ENCODE peak calls at places on chromosome 13, in ten cellular contexts. K is GM23338, Q is endothelial cell, G is heart left ventricle, F is lower leg skin, U is AG04449, N is fibroblast of lung, S is dorsolateral prefrontal cortex, B is astrocyte of the spinal cord, E is pancreas. X is an unnamed sample.

GRCh38 chr13:59666504-59666903 is 497.2 kb downstream of the DIAPH3 start:
- DNase-seq in K (no peak), Q (no peak), G (no peak), F (no peak), U (no peak), N (peak; percentile 3), S (no peak), B (peak; percentile 18), E (no peak), X (no peak)

GRCh38 chr13:81639984-81640582 is 1299.2 kb upstream of the SPRY2 start:
- DNase-seq in K (peak; percentile 36), Q (peak; percentile 8), G (no peak), F (no peak), U (no peak), N (no peak), S (no peak), B (no peak), E (no peak), X (peak; percentile 8)

GRCh38 chr13:35720690-35721554 is 244.4 kb upstream of the MAB21L1 start:
- DNase-seq in K (peak; percentile 84), Q (peak; percentile 75), G (peak; percentile 53), F (no peak), U (no peak), N (peak; percentile 39), S (peak; percentile 68), B (peak; percentile 51), E (no peak), X (peak; percentile 58)

GRCh38 chr13:52447815-52448552 is 2.5 kb downstream of the VPS36 start:
- DNase-seq in K (peak; percentile 10), Q (no peak), G (no peak), F (no peak), U (no peak), N (peak; percentile 13), S (no peak), B (no peak), E (no peak), X (no peak)

GRCh38 chr13:46321494-46322225 is 65.4 kb downstream of the RUBCNL start:
- DNase-seq in K (peak; percentile 68), Q (peak; percentile 52), G (peak; percentile 55), F (peak; percentile 45), U (no peak), N (peak; percentile 36), S (peak; percentile 68), B (peak; percentile 64), E (no peak), X (peak; percentile 49)

GRCh38 chr13:46178821-46179220 is 3.2 kb downstream of the LCP1 start:
- DNase-seq in K (no peak), Q (no peak), G (no peak), F (no peak), U (no peak), N (no peak), S (no peak), B (no peak), E (no peak), X (no peak)

GRCh38 chr13:112168771-112169170 is 101.8 kb downstream of the SOX1 start:
- DNase-seq in K (no peak), Q (no peak), G (no peak), F (no peak), U (no peak), N (no peak), S (no peak), B (no peak), E (no peak), X (no peak)

GRCh38 chr13:33168326-33168960 is 117.1 kb downstream of the STARD13 start:
- DNase-seq in K (no peak), Q (no peak), G (no peak), F (no peak), U (no peak), N (peak; percentile 47), S (no peak), B (peak; percentile 25), E (no peak), X (no peak)

GRCh38 chr13:92972751-92973150 is 253.9 kb upstream of the GPC6 start:
- DNase-seq in K (no peak), Q (no peak), G (no peak), F (no peak), U (no peak), N (no peak), S (no peak), B (no peak), E (no peak), X (no peak)

GRCh38 chr13:98313023-98313937 is 136.2 kb upstream of the RNF113B start:
- DNase-seq in K (no peak), Q (no peak), G (no peak), F (no peak), U (no peak), N (no peak), S (no peak), B (no peak), E (peak; percentile 72), X (no peak)

GRCh38 chr13:73365240-73365639 is 306.4 kb downstream of the KLF5 start:
- DNase-seq in K (no peak), Q (no peak), G (no peak), F (no peak), U (no peak), N (no peak), S (no peak), B (no peak), E (no peak), X (peak; percentile 14)

GRCh38 chr13:41976491-41976890 is 15.6 kb upstream of the VWA8 start:
- DNase-seq in K (peak; percentile 62), Q (no peak), G (no peak), F (no peak), U (no peak), N (no peak), S (no peak), B (no peak), E (no peak), X (no peak)

GRCh38 chr13:97018029-97018819 is 23.9 kb upstream of the OXGR1 start:
- DNase-seq in K (peak; percentile 75), Q (peak; percentile 38), G (no peak), F (no peak), U (no peak), N (peak; percentile 49), S (peak; percentile 54), B (peak; percentile 69), E (no peak), X (no peak)

GRCh38 chr13:86554066-86554465 is 754.8 kb upstream of the SLITRK6 start:
- DNase-seq in K (no peak), Q (no peak), G (no peak), F (no peak), U (no peak), N (no peak), S (no peak), B (no peak), E (no peak), X (no peak)

GRCh38 chr13:72132065-72132464 is 265.1 kb upstream of the DACH1 start:
- DNase-seq in K (no peak), Q (no peak), G (no peak), F (no peak), U (no peak), N (no peak), S (no peak), B (no peak), E (no peak), X (no peak)

DNA sequence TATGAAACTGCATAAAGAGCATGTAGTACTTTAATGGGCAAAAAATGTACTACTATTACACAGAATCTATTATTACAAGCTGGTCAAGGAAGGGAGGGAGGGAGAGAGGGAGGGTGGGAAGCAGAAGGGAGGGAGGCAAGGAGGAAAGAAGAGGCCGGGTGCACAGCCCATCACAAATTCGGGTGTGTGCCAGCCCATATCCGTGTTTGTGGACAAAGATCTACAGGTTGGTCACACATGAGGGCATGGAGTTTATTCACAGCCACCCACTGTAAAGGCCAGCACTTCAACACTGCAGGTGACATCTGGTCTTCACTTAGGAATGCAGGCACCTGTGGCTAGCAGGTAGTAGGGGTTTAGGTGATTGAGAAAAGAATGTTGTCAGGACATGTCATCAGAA is 352.5 kb upstream of the NBEA start:
- DNase-seq in K (no peak), Q (no peak), G (no peak), F (no peak), U (no peak), N (no peak), S (no peak), B (no peak), E (no peak), X (no peak)
- TF ChIP-seq CTCF in K (no peak), Q (no peak), G (no peak), F (no peak), U (no peak), N (no peak), S (no peak), B (no peak), E (no peak), X (no peak)

DNA sequence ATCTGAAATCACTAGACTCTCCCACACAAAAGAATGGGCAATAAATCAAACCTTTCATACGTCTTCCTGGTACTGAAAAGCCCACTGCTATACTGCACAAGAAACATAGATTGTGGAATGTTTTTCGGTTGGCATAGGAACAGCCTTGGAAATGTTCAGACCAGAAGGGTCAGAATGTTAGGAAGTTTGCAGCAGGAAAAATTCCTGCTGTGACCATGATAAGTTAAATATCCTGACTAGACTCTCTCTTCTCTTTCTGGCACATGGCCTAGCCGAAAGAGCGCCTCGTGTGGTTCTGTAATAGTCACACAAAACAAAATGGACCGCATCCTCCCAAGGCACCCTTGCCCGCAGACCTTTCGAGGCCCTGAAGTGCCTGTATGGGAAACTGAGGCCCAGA is 427.2 kb downstream of the COG6 start:
- DNase-seq in K (no peak), Q (no peak), G (no peak), F (no peak), U (no peak), N (peak; percentile 93), S (no peak), B (peak; percentile 67), E (no peak), X (no peak)
- TF ChIP-seq CTCF in K (peak; percentile 25), Q (no peak), G (no peak), F (no peak), U (no peak), N (no peak), S (no peak), B (peak; percentile 6), E (no peak), X (no peak)

DNA sequence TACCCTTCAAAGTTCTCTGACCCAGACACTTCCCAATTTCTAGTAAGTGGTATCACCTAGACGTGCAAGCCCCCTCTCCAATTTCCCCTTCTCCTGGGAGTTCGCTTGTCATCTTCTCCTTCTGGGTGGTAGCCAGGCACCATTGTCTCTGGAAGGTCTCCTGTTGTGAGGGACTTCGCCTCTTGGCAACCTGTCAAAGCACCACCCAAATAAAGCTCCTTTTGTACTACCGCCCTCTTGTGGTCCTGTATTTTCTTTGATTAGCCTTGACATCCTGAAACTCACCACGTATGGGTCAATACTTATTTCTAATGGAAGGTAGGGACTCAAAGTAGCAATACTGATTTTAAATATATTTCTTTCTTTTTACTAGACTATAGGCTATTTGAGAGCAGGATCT is 8.2 kb downstream of the GPC5 start:
- DNase-seq in K (peak; percentile 90), Q (peak; percentile 29), G (no peak), F (no peak), U (no peak), N (peak; percentile 33), S (no peak), B (peak; percentile 42), E (no peak), X (peak; percentile 22)
- TF ChIP-seq CTCF in K (peak; percentile 87), Q (peak; percentile 62), G (peak; percentile 23), F (no peak), U (peak; percentile 41), N (peak; percentile 64), S (peak; percentile 41), B (peak; percentile 56), E (no peak), X (no peak)

DNA sequence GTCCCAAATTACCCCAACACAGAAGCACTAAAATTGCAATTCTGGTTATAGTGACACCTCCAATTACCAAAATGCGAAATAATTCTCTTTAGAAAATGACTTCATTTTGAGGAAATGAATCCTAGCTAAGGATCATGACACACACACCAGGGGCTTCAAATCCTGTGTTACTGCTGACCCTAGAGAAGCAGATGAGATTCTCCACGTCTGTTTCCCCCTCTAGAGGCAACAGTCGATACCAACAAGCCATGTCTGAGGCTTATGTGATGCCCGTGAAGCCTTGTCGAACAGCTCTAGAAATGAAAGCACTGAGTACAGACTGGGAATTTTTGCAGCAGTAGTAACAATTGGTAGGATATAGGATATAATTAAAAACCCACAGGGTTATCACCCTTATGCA is 153.6 kb upstream of the TMTC4 start:
- DNase-seq in K (peak; percentile 70), Q (peak; percentile 22), G (no peak), F (no peak), U (no peak), N (no peak), S (no peak), B (no peak), E (no peak), X (no peak)
- TF ChIP-seq CTCF in K (peak; percentile 77), Q (no peak), G (no peak), F (no peak), U (no peak), N (no peak), S (no peak), B (peak; percentile 31), E (no peak), X (no peak)

X was measured in Calu3.